ENCODE peak calls at places on chromosomes 5 and 9, in ten cellular contexts. W, E, O, G, D, P, S, M, F and A are unnamed samples.

GRCh38 chr9:93965830-93966577 is 10.8 kb upstream of the BARX1 start:
- DNase-seq in W (no peak), E (no peak), O (no peak), G (no peak), D (no peak), P (peak), S (no peak), M (no peak), F (peak), A (no peak)

GRCh38 chr5:73746608-73747007 is 120.6 kb downstream of the ARHGEF28 start:
- DNase-seq in W (no peak), E (no peak), O (no peak), G (no peak), D (no peak), P (no peak), S (no peak), M (no peak), F (no peak), A (no peak)

GRCh38 chr9:96158909-96159575 is 142.9 kb downstream of the HSD17B3 start:
- DNase-seq in W (no peak), E (no peak), O (no peak), G (no peak), D (no peak), P (no peak), S (no peak), M (no peak), F (no peak), A (no peak)

GRCh38 chr5:50853151-50853550 is 186.7 kb downstream of the PARP8 start:
- DNase-seq in W (peak), E (no peak), O (no peak), G (no peak), D (no peak), P (no peak), S (no peak), M (no peak), F (no peak), A (no peak)

GRCh38 chr9:126062158-126062929 is 264.3 kb upstream of the MVB12B start:
- DNase-seq in W (no peak), E (no peak), O (no peak), G (no peak), D (no peak), P (no peak), S (no peak), M (no peak), F (no peak), A (no peak)

GRCh38 chr5:172411423-172412111 is 42.8 kb downstream of the SH3PXD2B start:
- DNase-seq in W (no peak), E (no peak), O (no peak), G (no peak), D (no peak), P (no peak), S (peak), M (no peak), F (no peak), A (no peak)

GRCh38 chr5:129696636-129697035 is 51.3 kb upstream of the MINAR2 start:
- DNase-seq in W (no peak), E (no peak), O (no peak), G (no peak), D (no peak), P (no peak), S (no peak), M (no peak), F (no peak), A (no peak)

GRCh38 chr5:139677404-139678282 is 29.5 kb downstream of the CXXC5 start:
- DNase-seq in W (no peak), E (no peak), O (no peak), G (no peak), D (no peak), P (no peak), S (no peak), M (no peak), F (no peak), A (no peak)

GRCh38 chr9:114372971-114373591 is 14.7 kb downstream of the AKNA start:
- DNase-seq in W (peak), E (no peak), O (peak), G (no peak), D (peak), P (no peak), S (no peak), M (peak), F (no peak), A (no peak)

GRCh38 chr5:8340261-8340660 is 471.3 kb downstream of the MTRR start:
- DNase-seq in W (no peak), E (no peak), O (no peak), G (no peak), D (no peak), P (no peak), S (no peak), M (no peak), F (no peak), A (no peak)

GRCh38 chr9:81632599-81632998 is 56.7 kb downstream of the TLE1 start:
- DNase-seq in W (no peak), E (no peak), O (no peak), G (peak), D (no peak), P (no peak), S (peak), M (no peak), F (no peak), A (no peak)

GRCh38 chr5:17816947-17817346 is 182.7 kb downstream of the TAF11L14 start:
- DNase-seq in W (no peak), E (no peak), O (no peak), G (no peak), D (no peak), P (no peak), S (no peak), M (no peak), F (no peak), A (no peak)

GRCh38 chr5:123039673-123040072 is 3.1 kb upstream of the PPIC start:
- DNase-seq in W (no peak), E (no peak), O (no peak), G (no peak), D (no peak), P (no peak), S (no peak), M (no peak), F (no peak), A (no peak)

GRCh38 chr5:85453026-85453349 is 1068.3 kb upstream of the EDIL3 start:
- DNase-seq in W (no peak), E (no peak), O (no peak), G (no peak), D (no peak), P (no peak), S (no peak), M (no peak), F (no peak), A (no peak)

GRCh38 chr9:97324954-97325353 is 17.5 kb downstream of the CCDC180 start:
- DNase-seq in W (no peak), E (no peak), O (no peak), G (no peak), D (no peak), P (no peak), S (no peak), M (no peak), F (no peak), A (no peak)

GRCh38 chr9:87569008-87569908 is 71.6 kb downstream of the DAPK1 start:
- DNase-seq in W (peak), E (no peak), O (no peak), G (no peak), D (peak), P (no peak), S (no peak), M (no peak), F (no peak), A (no peak)

GRCh38 chr5:107542831-107543231 is 127.9 kb downstream of the EFNA5 start:
- DNase-seq in W (no peak), E (peak), O (no peak), G (peak), D (peak), P (no peak), S (peak), M (no peak), F (no peak), A (peak)

GRCh38 chr9:107274953-107275422 is 8.1 kb upstream of the RAD23B start:
- DNase-seq in W (no peak), E (peak), O (no peak), G (peak), D (peak), P (no peak), S (peak), M (no peak), F (no peak), A (peak)

GRCh38 chr5:95804765-95805539 is 17.6 kb downstream of the GLRX start:
- DNase-seq in W (no peak), E (no peak), O (no peak), G (no peak), D (no peak), P (no peak), S (no peak), M (no peak), F (no peak), A (no peak)

GRCh38 chr5:127011151-127011550 is 19.2 kb downstream of the MARCHF3 start:
- DNase-seq in W (no peak), E (no peak), O (no peak), G (peak), D (peak), P (no peak), S (peak), M (no peak), F (no peak), A (no peak)

GRCh38 chr5:139369181-139369580 is 13.9 kb downstream of the SLC23A1 start:
- DNase-seq in W (no peak), E (no peak), O (no peak), G (peak), D (no peak), P (no peak), S (peak), M (no peak), F (no peak), A (no peak)

GRCh38 chr5:80592105-80592504 is 22.0 kb upstream of the ANKRD34B start:
- DNase-seq in W (no peak), E (no peak), O (no peak), G (no peak), D (peak), P (no peak), S (no peak), M (no peak), F (no peak), A (no peak)

GRCh38 chr5:107402881-107403280 is 267.9 kb downstream of the EFNA5 start:
- DNase-seq in W (no peak), E (no peak), O (no peak), G (no peak), D (no peak), P (no peak), S (no peak), M (no peak), F (peak), A (no peak)

GRCh38 chr9:18743976-18744375 is 270.0 kb downstream of the ADAMTSL1 start:
- DNase-seq in W (no peak), E (no peak), O (no peak), G (no peak), D (no peak), P (no peak), S (peak), M (no peak), F (no peak), A (no peak)

GRCh38 chr9:136965771-136966484 is 11.4 kb upstream of the PTGDS start:
- DNase-seq in W (peak), E (no peak), O (no peak), G (peak), D (no peak), P (no peak), S (no peak), M (no peak), F (no peak), A (no peak)

GRCh38 chr5:88957000-88957399 is 74.0 kb upstream of the MEF2C start:
- DNase-seq in W (no peak), E (no peak), O (no peak), G (no peak), D (no peak), P (no peak), S (no peak), M (no peak), F (no peak), A (no peak)

GRCh38 chr9:133609311-133610098 is at the start of gene FAM163B:
- DNase-seq in W (no peak), E (no peak), O (peak), G (peak), D (no peak), P (no peak), S (peak), M (peak), F (no peak), A (no peak)

GRCh38 chr5:64690417-64691151 is at the start of gene SHISAL2B:
- DNase-seq in W (no peak), E (no peak), O (no peak), G (peak), D (no peak), P (no peak), S (peak), M (no peak), F (peak), A (no peak)

GRCh38 chr5:170985486-170985885 is 123.7 kb downstream of the RANBP17 start:
- DNase-seq in W (no peak), E (no peak), O (no peak), G (no peak), D (no peak), P (no peak), S (peak), M (no peak), F (no peak), A (no peak)

GRCh38 chr5:171495122-171495700 is 75.8 kb downstream of the FGF18 start:
- DNase-seq in W (no peak), E (peak), O (no peak), G (no peak), D (peak), P (no peak), S (peak), M (no peak), F (no peak), A (peak)